ENCODE peak calls at places on chromosomes 11 and 22, in seven cellular contexts. X, G, V, L, N, C and O are unnamed samples.
A peak's percentile ranks its signal among the peaks of the same experiment; 100 is the strongest.

GRCh38 chr11:69620663-69621290 is 20.2 kb upstream of the CCND1 start:
- DNase-seq in X (no peak), G (no peak), V (no peak), L (no peak), N (no peak), C (no peak), O (no peak)

GRCh38 chr22:20566420-20567260 is 59.2 kb downstream of the MED15 start:
- DNase-seq in X (no peak), G (peak; percentile 82), V (no peak), L (no peak), N (no peak), C (peak; percentile 37), O (no peak)

GRCh38 chr11:11246166-11246565 is 106.9 kb downstream of the CSNK2A3 start:
- DNase-seq in X (no peak), G (no peak), V (no peak), L (no peak), N (no peak), C (peak; percentile 33), O (no peak)

GRCh38 chr22:23431337-23432072 is 148.6 kb downstream of the IGLL1 start:
- DNase-seq in X (peak; percentile 55), G (no peak), V (no peak), L (no peak), N (no peak), C (no peak), O (no peak)

GRCh38 chr11:117931331-117931950 is 2.2 kb upstream of the TMPRSS13 start:
- DNase-seq in X (no peak), G (no peak), V (no peak), L (no peak), N (no peak), C (no peak), O (no peak)

GRCh38 chr11:128389461-128389976 is 197.8 kb downstream of the ETS1 start:
- DNase-seq in X (no peak), G (no peak), V (no peak), L (no peak), N (no peak), C (no peak), O (no peak)

GRCh38 chr22:30021338-30021737 is 58.9 kb upstream of the HORMAD2 start:
- DNase-seq in X (no peak), G (no peak), V (no peak), L (no peak), N (no peak), C (no peak), O (no peak)

GRCh38 chr22:29139965-29140782 is 65.5 kb upstream of the EMID1 start:
- DNase-seq in X (no peak), G (peak; percentile 58), V (no peak), L (no peak), N (peak; percentile 49), C (peak; percentile 46), O (no peak)

GRCh38 chr11:19164230-19164855 is 37.4 kb downstream of the CSRP3 start:
- DNase-seq in X (no peak), G (no peak), V (no peak), L (no peak), N (no peak), C (no peak), O (no peak)

GRCh38 chr11:110308071-110308470 is 11.7 kb upstream of the RDX start:
- DNase-seq in X (peak; percentile 71), G (no peak), V (no peak), L (no peak), N (no peak), C (no peak), O (no peak)

GRCh38 chr22:28222976-28223375 is 303.9 kb upstream of the PITPNB start:
- DNase-seq in X (no peak), G (peak; percentile 64), V (no peak), L (no peak), N (peak; percentile 32), C (no peak), O (no peak)

GRCh38 chr11:71442880-71443279 is 5.3 kb downstream of the DHCR7 start:
- DNase-seq in X (no peak), G (no peak), V (no peak), L (no peak), N (no peak), C (no peak), O (no peak)

GRCh38 chr11:78825531-78825930 is 250.9 kb upstream of the NARS2 start:
- DNase-seq in X (no peak), G (peak; percentile 26), V (no peak), L (no peak), N (no peak), C (no peak), O (no peak)

GRCh38 chr11:67273260-67273990 is 7.2 kb downstream of the GRK2 start:
- DNase-seq in X (no peak), G (no peak), V (no peak), L (no peak), N (no peak), C (no peak), O (no peak)

GRCh38 chr11:8794677-8795103 is 112.1 kb downstream of the RPL27A start:
- DNase-seq in X (peak; percentile 63), G (no peak), V (peak; percentile 51), L (no peak), N (no peak), C (no peak), O (no peak)

DNA sequence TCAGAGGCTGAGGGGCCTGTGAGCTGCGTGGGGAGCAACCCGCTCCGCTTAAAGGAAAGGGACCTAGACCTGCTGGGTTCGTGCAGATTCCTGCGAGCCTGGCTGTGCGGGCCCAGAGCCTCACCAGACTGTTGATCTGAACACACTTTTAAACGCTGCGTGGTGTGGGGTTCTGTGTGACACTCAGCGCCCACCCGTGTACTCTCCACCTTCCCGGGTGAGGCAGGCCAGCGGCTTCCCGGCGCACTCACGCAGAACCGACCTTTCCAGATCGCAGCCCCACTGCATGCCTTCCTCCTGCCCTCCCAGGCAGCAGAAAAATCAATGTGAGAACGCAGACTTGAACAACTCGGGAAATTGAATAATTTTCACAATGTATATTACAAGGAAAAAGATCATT is 388.6 kb downstream of the TBC1D22A start:
- DNase-seq in X (no peak), G (no peak), V (no peak), L (no peak), N (no peak), C (no peak), O (no peak)
- H3K23ac ChIP-seq in X (no peak overlapping the region), G (no peak overlapping the region), V (no peak overlapping the region), L (peak overlapping the region; percentile 67), N (no peak overlapping the region), C (no peak overlapping the region), O (no peak overlapping the region)

DNA sequence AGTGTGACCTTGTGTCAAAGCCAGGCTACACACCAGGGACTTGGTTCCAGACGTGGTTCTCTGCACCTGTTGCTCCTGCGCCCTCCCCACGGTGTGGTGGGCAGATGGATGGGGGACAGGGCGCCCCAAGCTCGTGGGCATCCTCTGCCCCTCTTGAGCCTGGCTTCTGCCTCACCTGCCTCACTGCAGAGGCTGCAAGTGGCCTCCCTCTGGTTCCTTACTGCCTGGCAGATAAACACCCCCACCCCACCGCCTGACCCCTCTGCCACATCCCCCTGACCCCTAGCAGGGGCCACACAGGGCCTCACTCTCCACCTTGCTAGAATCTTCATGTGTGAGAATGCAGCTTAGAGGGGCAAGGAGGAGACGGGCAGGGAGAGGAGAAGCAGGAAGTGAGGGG is 178.5 kb downstream of the EFCAB6 start:
- DNase-seq in X (no peak), G (no peak), V (no peak), L (no peak), N (no peak), C (no peak), O (no peak)
- H3K27me3 ChIP-seq in X (no peaks in the 10 kb centered on the region), G (no peaks in the 10 kb centered on the region), V (no peaks in the 10 kb centered on the region), L (no peaks in the 10 kb centered on the region), N (no peaks in the 10 kb centered on the region), C (no peaks in the 10 kb centered on the region), O (no peaks in the 10 kb centered on the region)

GRCh38 chr22:45704648-45705047 is 33.0 kb downstream of the ATXN10 start:
- DNase-seq in X (no peak), G (no peak), V (no peak), L (no peak), N (no peak), C (no peak), O (no peak)

GRCh38 chr22:45708145-45708544 is 36.5 kb downstream of the ATXN10 start:
- DNase-seq in X (no peak), G (no peak), V (no peak), L (no peak), N (no peak), C (no peak), O (no peak)

GRCh38 chr22:45709004-45709739 is 37.5 kb downstream of the ATXN10 start:
- DNase-seq in X (no peak), G (peak; percentile 79), V (no peak), L (no peak), N (peak; percentile 64), C (no peak), O (no peak)

GRCh38 chr22:45707605-45708004 is 36.0 kb downstream of the ATXN10 start:
- DNase-seq in X (no peak), G (no peak), V (no peak), L (no peak), N (no peak), C (no peak), O (no peak)

DNA sequence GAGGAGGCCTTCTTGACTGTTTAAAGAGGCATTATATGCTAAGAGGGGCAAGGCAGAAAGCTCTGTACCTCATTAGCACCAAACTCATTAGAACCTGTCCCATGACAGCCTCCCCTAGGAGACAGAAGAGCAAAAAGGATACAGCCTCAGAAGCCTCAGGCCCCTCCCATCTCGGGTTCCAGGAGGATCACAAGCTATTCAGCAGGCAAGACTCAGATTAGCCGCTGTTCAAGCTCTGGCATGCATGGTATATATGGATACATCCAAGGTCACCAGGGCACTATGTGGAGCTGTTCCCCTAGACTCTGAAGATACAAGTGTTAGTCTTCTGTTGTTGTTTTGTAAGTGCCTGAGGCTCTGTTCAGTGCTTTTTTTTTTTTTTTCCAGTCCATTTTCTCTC is 32.1 kb downstream of the ATXN10 start:
- DNase-seq in X (peak; percentile 89), G (no peak), V (peak; percentile 34), L (peak; percentile 36), N (no peak), C (no peak), O (no peak)
- H3K23ac ChIP-seq in X (no peak overlapping the region), G (no peak overlapping the region), V (no peak overlapping the region), L (no peak overlapping the region), N (no peak overlapping the region), C (no peak overlapping the region), O (no peak overlapping the region)

GRCh38 chr11:83816572-83817187 is 530.5 kb upstream of the CCDC90B start:
- DNase-seq in X (no peak), G (peak; percentile 42), V (no peak), L (peak; percentile 24), N (peak; percentile 36), C (peak; percentile 60), O (no peak)

GRCh38 chr11:83815736-83816135 is 529.6 kb upstream of the CCDC90B start:
- DNase-seq in X (no peak), G (peak; percentile 23), V (no peak), L (no peak), N (no peak), C (no peak), O (no peak)

GRCh38 chr11:83809274-83809673 is 523.1 kb upstream of the CCDC90B start:
- DNase-seq in X (no peak), G (no peak), V (no peak), L (no peak), N (no peak), C (no peak), O (no peak)

GRCh38 chr11:83818349-83818748 is 532.2 kb upstream of the CCDC90B start:
- DNase-seq in X (peak; percentile 54), G (peak; percentile 69), V (no peak), L (no peak), N (peak; percentile 26), C (peak; percentile 47), O (no peak)

DNA sequence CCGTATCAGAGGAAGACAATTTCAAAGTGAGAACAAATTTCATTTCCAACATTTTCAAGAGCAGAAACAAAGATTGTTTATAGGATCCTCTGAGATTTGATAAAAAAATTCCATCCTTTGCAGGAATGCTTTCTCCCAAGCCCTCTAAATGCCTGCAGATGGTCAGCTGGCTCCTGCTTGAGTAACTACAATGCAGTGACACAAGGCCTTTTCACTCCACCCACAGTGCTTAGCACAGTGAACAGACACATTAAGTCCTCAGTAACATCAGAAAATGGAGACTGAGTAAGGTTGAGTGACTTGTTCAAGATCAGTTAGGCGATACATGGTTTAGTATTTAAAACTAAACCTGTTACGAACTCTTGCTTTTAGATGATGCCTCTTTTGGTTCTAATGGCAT is 527.1 kb upstream of the CCDC90B start:
- DNase-seq in X (no peak), G (peak; percentile 4), V (no peak), L (no peak), N (no peak), C (no peak), O (no peak)
- H3K27me3 ChIP-seq in X (no peaks in the 10 kb centered on the region), G (peaks cover 6% of the 10 kb centered on the region), V (no peaks in the 10 kb centered on the region), L (no peaks in the 10 kb centered on the region), N (peaks cover 3% of the 10 kb centered on the region), C (no peaks in the 10 kb centered on the region), O (no peaks in the 10 kb centered on the region)